ENCODE peak calls at places on chromosomes 5 and 9, in nine cellular contexts. I, D, Q, Z, U, O, L, A and M are unnamed samples.

GRCh38 chr9:21070171-21070571 is 7.6 kb downstream of the IFNB1 start:
- DNase-seq in I (no peak), D (no peak), Q (no peak), Z (peak), U (no peak), O (peak), L (no peak), A (no peak), M (peak)

GRCh38 chr5:95644351-95645042 is 2.1 kb upstream of the RFESD start:
- DNase-seq in I (peak), D (peak), Q (no peak), Z (peak), U (peak), O (peak), L (peak), A (no peak), M (peak)

GRCh38 chr5:133390416-133391155 is 221.8 kb downstream of the FSTL4 start:
- DNase-seq in I (no peak), D (no peak), Q (no peak), Z (no peak), U (no peak), O (no peak), L (no peak), A (no peak), M (no peak)

GRCh38 chr5:36705055-36705454 is 98.6 kb downstream of the SLC1A3 start:
- DNase-seq in I (no peak), D (no peak), Q (no peak), Z (no peak), U (no peak), O (no peak), L (no peak), A (no peak), M (no peak)

GRCh38 chr5:181120311-181120710 is 10.7 kb downstream of the OR2V1 start:
- DNase-seq in I (no peak), D (no peak), Q (no peak), Z (no peak), U (no peak), O (peak), L (no peak), A (no peak), M (no peak)

GRCh38 chr9:37859043-37859442 is 44.9 kb downstream of the SLC25A51 start:
- DNase-seq in I (no peak), D (no peak), Q (no peak), Z (no peak), U (peak), O (peak), L (no peak), A (no peak), M (no peak)

GRCh38 chr9:100099722-100100042 is 639 bp downstream of the INVS start:
- DNase-seq in I (no peak), D (peak), Q (no peak), Z (no peak), U (peak), O (no peak), L (no peak), A (no peak), M (no peak)

GRCh38 chr9:72858089-72858912 is 94.6 kb downstream of the ALDH1A1 start:
- DNase-seq in I (no peak), D (no peak), Q (no peak), Z (peak), U (peak), O (peak), L (peak), A (no peak), M (no peak)

GRCh38 chr9:78806492-78807160 is 509.7 kb downstream of the PSAT1 start:
- DNase-seq in I (no peak), D (no peak), Q (no peak), Z (no peak), U (peak), O (peak), L (no peak), A (no peak), M (no peak)

GRCh38 chr5:88979244-88979643 is 96.3 kb upstream of the MEF2C start:
- DNase-seq in I (no peak), D (no peak), Q (no peak), Z (no peak), U (no peak), O (peak), L (no peak), A (no peak), M (no peak)

GRCh38 chr5:86152988-86153560 is 464.7 kb upstream of the COX7C start:
- DNase-seq in I (no peak), D (no peak), Q (no peak), Z (no peak), U (peak), O (no peak), L (no peak), A (no peak), M (no peak)